ENCODE peak calls at places on chromosomes 4 and X, in four cellular contexts. One of them, this sample, is unnamed.
A peak's percentile ranks its signal among the peaks of the same experiment; 100 is the strongest.

GRCh38 chrX:133580630-133581029 is 165.3 kb upstream of the GPC4 start:
- DNase-seq in midbrain: no peak
- DNase-seq in stimulated activated naive CD4-positive, alpha-beta T cell: no peak
- DNase-seq in amniotic epithelial cell: no peak
- DNase-seq in this sample: no peak

GRCh38 chr4:55444822-55445221 is 49.1 kb downstream of the TMEM165 start:
- DNase-seq in stimulated activated naive CD4-positive, alpha-beta T cell: no peak
- DNase-seq in midbrain: peak; percentile 29
- DNase-seq in amniotic epithelial cell: peak; percentile 45
- DNase-seq in this sample: no peak

GRCh38 chrX:100895365-100896075 is 21.4 kb upstream of the NOX1 start:
- DNase-seq in midbrain: no peak
- DNase-seq in amniotic epithelial cell: peak; percentile 35
- DNase-seq in stimulated activated naive CD4-positive, alpha-beta T cell: peak; percentile 32
- DNase-seq in this sample: peak; percentile 35

GRCh38 chrX:19342331-19342906 is 1.3 kb upstream of the PDHA1 start:
- DNase-seq in midbrain: peak; percentile 10
- DNase-seq in stimulated activated naive CD4-positive, alpha-beta T cell: no peak
- DNase-seq in amniotic epithelial cell: no peak
- DNase-seq in this sample: no peak

GRCh38 chr4:42844422-42844821 is 48.1 kb upstream of the GRXCR1 start:
- DNase-seq in stimulated activated naive CD4-positive, alpha-beta T cell: no peak
- DNase-seq in midbrain: no peak
- DNase-seq in amniotic epithelial cell: no peak
- DNase-seq in this sample: no peak

GRCh38 chr4:5892321-5893012 is 419 bp downstream of the CRMP1 start:
- DNase-seq in stimulated activated naive CD4-positive, alpha-beta T cell: no peak
- DNase-seq in midbrain: no peak
- DNase-seq in amniotic epithelial cell: no peak
- DNase-seq in this sample: no peak

GRCh38 chr4:35516102-35516501 is 728.2 kb downstream of the ARAP2 start:
- DNase-seq in midbrain: no peak
- DNase-seq in amniotic epithelial cell: no peak
- DNase-seq in stimulated activated naive CD4-positive, alpha-beta T cell: no peak
- DNase-seq in this sample: no peak

GRCh38 chrX:10158279-10158939 is 1.6 kb downstream of the CLCN4 start:
- DNase-seq in amniotic epithelial cell: no peak
- DNase-seq in midbrain: peak; percentile 47
- DNase-seq in stimulated activated naive CD4-positive, alpha-beta T cell: no peak
- DNase-seq in this sample: no peak

GRCh38 chr4:78622253-78622979 is 70.8 kb downstream of the ANXA3 start:
- DNase-seq in amniotic epithelial cell: peak; percentile 95
- DNase-seq in midbrain: no peak
- DNase-seq in stimulated activated naive CD4-positive, alpha-beta T cell: no peak
- DNase-seq in this sample: no peak

GRCh38 chrX:51853251-51853650 is 40.2 kb upstream of the MAGED1 start:
- DNase-seq in stimulated activated naive CD4-positive, alpha-beta T cell: no peak
- DNase-seq in midbrain: no peak
- DNase-seq in amniotic epithelial cell: no peak
- DNase-seq in this sample: no peak

GRCh38 chrX:154758696-154759095 is 4.0 kb upstream of the DKC1 start:
- DNase-seq in midbrain: no peak
- DNase-seq in amniotic epithelial cell: no peak
- DNase-seq in stimulated activated naive CD4-positive, alpha-beta T cell: no peak
- DNase-seq in this sample: no peak

GRCh38 chrX:98068210-98068609 is 1184.5 kb downstream of the RPA4 start:
- DNase-seq in midbrain: no peak
- DNase-seq in amniotic epithelial cell: no peak
- DNase-seq in stimulated activated naive CD4-positive, alpha-beta T cell: no peak
- DNase-seq in this sample: no peak

GRCh38 chrX:116240446-116240845 is 69.9 kb downstream of the AGTR2 start:
- DNase-seq in amniotic epithelial cell: no peak
- DNase-seq in midbrain: no peak
- DNase-seq in stimulated activated naive CD4-positive, alpha-beta T cell: no peak
- DNase-seq in this sample: no peak

This sample was measured in MM.1S.